ENCODE peak calls at places on chromosomes 12 and 14, in seven cellular contexts. L is HCT116, B is HepG2, A is GM12878, Y is K562, J is H1, Z is SK-N-SH. F is an unnamed sample. For H4K20me1, the result is how much of the 10 kb centered on the place peaks cover.

GRCh38 chr12:94900496-94900895 is 103.0 kb downstream of the NDUFA12 start:
- DNase-seq in A (no peak), Z (no peak), B (no peak), J (no peak), Y (no peak), L (no peak), F (no peak)

GRCh38 chr14:53458368-53458814 is 305.3 kb upstream of the DDHD1 start:
- DNase-seq in A (no peak), Y (no peak), Z (no peak), J (no peak), B (peak), L (peak), F (peak)

GRCh38 chr12:85394809-85395208 is 114.8 kb downstream of the ALX1 start:
- DNase-seq in L (no peak), A (no peak), B (no peak), Y (no peak), J (no peak), Z (no peak), F (no peak)

GRCh38 chr14:101102875-101103274 is 199.4 kb upstream of the RTL1 start:
- DNase-seq in J (no peak), L (no peak), A (no peak), B (no peak), Y (no peak), Z (peak), F (no peak)

GRCh38 chr14:56945291-56945690 is 135.0 kb upstream of the OTX2 start:
- DNase-seq in Y (no peak), A (no peak), J (no peak), B (no peak), L (no peak), Z (no peak), F (no peak)

GRCh38 chr14:61644834-61645233 is 50.5 kb upstream of the HIF1A start:
- DNase-seq in Y (no peak), J (no peak), A (no peak), L (no peak), B (no peak), Z (peak), F (no peak)

GRCh38 chr12:88420460-88420859 is 159.8 kb downstream of the KITLG start:
- DNase-seq in J (no peak), A (no peak), B (no peak), Z (no peak), Y (no peak), L (peak), F (no peak)

GRCh38 chr12:67077617-67078016 is 191.5 kb upstream of the CAND1 start:
- DNase-seq in B (no peak), L (no peak), Y (no peak), J (no peak), A (no peak), Z (no peak), F (no peak)

GRCh38 chr12:5184159-5184558 is 140.5 kb downstream of the KCNA5 start:
- DNase-seq in Z (no peak), A (no peak), J (no peak), L (no peak), B (no peak), Y (no peak), F (no peak)

GRCh38 chr12:53735556-53735955 is 8.3 kb upstream of the CALCOCO1 start:
- DNase-seq in L (no peak), A (no peak), J (no peak), B (no peak), Z (no peak), Y (no peak), F (no peak)

GRCh38 chr12:52213541-52214420 is 19.3 kb upstream of the KRT7 start:
- DNase-seq in Z (peak), J (peak), A (no peak), B (peak), Y (peak), L (peak), F (peak)

GRCh38 chr14:100830681-100831080 is 4.8 kb downstream of the MEG3 start:
- DNase-seq in Z (no peak), J (no peak), B (no peak), Y (no peak), A (no peak), L (no peak), F (no peak)

GRCh38 chr14:87999282-87999681 is 5.7 kb upstream of the GPR65 start:
- DNase-seq in J (no peak), Z (no peak), A (no peak), L (no peak), Y (no peak), B (no peak), F (no peak)

GRCh38 chr12:74957231-74957630 is 252.4 kb downstream of the KCNC2 start:
- DNase-seq in Y (no peak), L (no peak), Z (no peak), A (no peak), J (no peak), B (no peak), F (no peak)

GRCh38 chr12:109116611-109116949 is 193 bp downstream of the ACACB start:
- DNase-seq in Y (no peak), A (no peak), L (no peak), B (no peak), J (no peak), Z (no peak), F (no peak)

GRCh38 chr14:103138483-103139370 is 15.5 kb downstream of the TNFAIP2 start:
- DNase-seq in B (no peak), Y (no peak), L (no peak), Z (no peak), J (peak), A (no peak), F (no peak)

GRCh38 chr14:96741151-96741977 is 55.8 kb upstream of the VRK1 start:
- DNase-seq in Z (peak), B (no peak), L (no peak), A (no peak), Y (peak), J (peak), F (peak)

GRCh38 chr12:132282950-132283771 is 46.2 kb downstream of the GALNT9 start:
- DNase-seq in A (no peak), Z (no peak), J (peak), L (no peak), Y (no peak), B (no peak), F (no peak)

GRCh38 chr12:19946549-19946948 is 421.8 kb upstream of the PDE3A start:
- DNase-seq in B (no peak), L (no peak), A (no peak), Z (no peak), J (no peak), Y (no peak), F (peak)

GRCh38 chr12:47980172-47980571 is 16.8 kb downstream of the TMEM106C start:
- DNase-seq in Z (no peak), L (no peak), A (no peak), B (no peak), J (no peak), Y (no peak), F (no peak)

GRCh38 chr14:80003138-80003537 is 208.2 kb downstream of the DIO2 start:
- DNase-seq in A (no peak), Y (no peak), J (no peak), B (peak), Z (no peak), L (no peak), F (no peak)

GRCh38 chr14:29271669-29272068 is 505.1 kb downstream of the FOXG1 start:
- DNase-seq in L (no peak), B (no peak), J (no peak), Z (no peak), A (no peak), Y (no peak), F (peak)

GRCh38 chr12:124394462-124395128 is 99.7 kb downstream of the RFLNA start:
- DNase-seq in B (no peak), L (no peak), J (no peak), Z (no peak), Y (no peak), A (no peak), F (no peak)

GRCh38 chr14:93748208-93749080 is 39.8 kb downstream of the PRIMA1 start:
- DNase-seq in B (peak), A (no peak), Z (peak), Y (no peak), J (no peak), L (no peak), F (no peak)

GRCh38 chr12:46223047-46223446 is 45.8 kb downstream of the SLC38A1 start:
- DNase-seq in J (no peak), L (no peak), Y (no peak), B (no peak), Z (no peak), A (no peak), F (no peak)

GRCh38 chr12:46222642-46223041 is 46.2 kb downstream of the SLC38A1 start:
- DNase-seq in Z (no peak), J (no peak), A (no peak), L (no peak), B (no peak), Y (no peak), F (no peak)

GRCh38 chr12:46224401-46224800 is 44.4 kb downstream of the SLC38A1 start:
- DNase-seq in Y (no peak), L (no peak), J (no peak), B (no peak), Z (no peak), A (no peak), F (no peak)

GRCh38 chr12:46230985-46231384 is 37.9 kb downstream of the SLC38A1 start:
- DNase-seq in L (no peak), B (no peak), A (no peak), J (no peak), Y (no peak), Z (no peak), F (no peak)

DNA sequence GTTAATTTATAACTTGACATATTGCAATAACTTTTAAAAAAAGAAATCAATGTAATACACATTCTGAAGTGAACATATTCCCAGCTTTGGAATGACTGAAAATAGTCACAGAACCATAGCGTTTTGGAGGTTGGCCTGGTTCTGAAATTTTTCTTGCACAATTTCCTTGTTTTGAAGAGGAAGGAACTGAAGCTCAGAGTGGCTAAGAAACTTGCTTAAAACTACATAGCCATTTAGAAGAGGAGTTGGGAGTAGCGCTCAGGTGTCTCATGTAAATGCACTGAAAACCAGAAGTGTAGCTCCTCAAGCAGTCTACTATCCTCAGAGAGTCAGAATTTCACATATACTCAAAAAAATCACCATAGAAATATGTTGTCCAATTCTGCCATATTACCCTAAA is 41.2 kb downstream of the SLC38A1 start:
- DNase-seq in A (no peak), J (no peak), B (no peak), Y (no peak), Z (no peak), L (no peak), F (no peak)
- H4K20me1 ChIP-seq in A (under half), J (under half), B (under half), Y (under half), Z (under half), L (under half), F (under half)

GRCh38 chr12:122099280-122099749 is 20.8 kb downstream of the MLXIP start:
- DNase-seq in L (no peak), J (no peak), Z (no peak), Y (no peak), A (no peak), B (no peak), F (no peak)

GRCh38 chr12:122100568-122100967 is 22.0 kb downstream of the MLXIP start:
- DNase-seq in J (no peak), L (no peak), B (no peak), Z (no peak), A (no peak), Y (no peak), F (no peak)

GRCh38 chr12:122097641-122098364 is 19.2 kb downstream of the MLXIP start:
- DNase-seq in J (no peak), B (peak), A (no peak), L (no peak), Y (peak), Z (peak), F (peak)

GRCh38 chr12:122102331-122102730 is 23.8 kb downstream of the MLXIP start:
- DNase-seq in Z (no peak), L (no peak), A (no peak), B (no peak), J (no peak), Y (no peak), F (no peak)

GRCh38 chr12:122099856-122100255 is 21.3 kb downstream of the MLXIP start:
- DNase-seq in L (no peak), Y (no peak), Z (no peak), A (no peak), B (no peak), J (no peak), F (no peak)
- TF ChIP-seq MAX in L (no peak), Y (no peak), Z (no peak), A (no peak), B (no peak), J (no peak), F (no peak)

DNA sequence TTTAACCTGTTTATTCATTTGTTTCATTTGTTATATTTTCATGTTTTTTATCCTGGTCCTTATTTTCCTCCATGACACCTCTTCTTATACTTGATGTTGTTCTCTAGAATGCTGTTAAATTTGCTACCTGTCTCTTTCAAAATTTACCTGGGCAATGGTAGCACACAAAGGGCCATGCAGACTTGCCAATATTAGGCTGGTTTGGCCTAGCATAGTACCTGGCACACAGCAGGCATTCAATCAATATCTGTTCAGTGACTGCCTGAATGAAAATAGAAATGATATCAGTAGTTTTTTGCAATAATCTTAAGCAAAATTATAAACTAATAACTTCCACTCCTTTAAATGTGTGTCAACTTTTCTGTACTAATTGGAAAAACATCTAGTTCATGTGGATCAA is 325.1 kb downstream of the APAF1 start:
- DNase-seq in L (no peak), A (no peak), B (no peak), J (no peak), Z (no peak), Y (no peak), F (no peak)
- H4K20me1 ChIP-seq in L (under half), A (under half), B (under half), J (under half), Z (under half), Y (under half), F (under half)

DNA sequence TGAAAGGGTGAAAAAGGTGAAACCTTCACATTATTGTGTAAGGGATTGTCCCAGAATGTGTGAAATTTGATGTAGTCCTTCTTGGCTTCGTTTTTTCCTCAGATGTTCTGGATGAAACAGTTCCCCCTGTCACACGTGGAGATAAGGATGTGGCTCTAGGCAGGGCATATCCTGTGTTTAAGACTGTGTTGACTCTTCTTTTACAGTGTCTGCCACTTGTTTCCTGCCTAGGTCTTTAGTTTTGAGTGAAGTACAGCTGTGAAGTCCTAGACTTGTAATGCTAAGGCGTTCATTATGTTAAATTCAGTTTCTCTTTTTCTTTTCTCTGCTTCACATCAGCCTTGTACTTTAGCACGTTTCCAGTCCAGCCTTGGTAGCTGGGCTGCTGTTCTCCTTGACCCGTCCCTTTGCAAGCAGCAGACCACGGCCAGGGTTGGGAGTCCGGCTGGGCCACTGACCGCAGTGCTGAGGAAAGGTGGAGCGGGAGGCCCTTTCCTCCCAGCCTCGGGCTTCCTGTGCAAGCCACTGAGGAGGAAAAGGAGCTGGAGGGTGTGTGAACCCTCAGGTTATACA is 59.1 kb downstream of the RASSF3 start:
- DNase-seq in Z (peak), B (peak), Y (no peak), L (no peak), A (peak), J (no peak), F (peak)
- TF ChIP-seq MAX in Z (no peak), B (peak), Y (no peak), L (no peak), A (no peak), J (no peak), F (no peak)

F was measured in endothelial cell of umbilical vein.